ENCODE peak calls at places on chromosomes 11 and 22, in seven cellular contexts. S is GM12865; G is left ventricle myocardium inferior; H is GM20000; Y is thoracic aorta; C is AG09309; U is CD8-positive, alpha-beta T cell. V is an unnamed sample.
A peak's percentile ranks its signal among the peaks of the same experiment; 100 is the strongest.

GRCh38 chr22:38417252-38418060 is 37.5 kb downstream of the KCNJ4 start:
- DNase-seq in S (no peak), G (no peak), H (no peak), Y (no peak), C (no peak), U (no peak), V (no peak)

GRCh38 chr22:33386270-33386669 is 328.1 kb upstream of the SYN3 start:
- DNase-seq in S (peak; percentile 14), G (no peak), H (no peak), Y (no peak), C (no peak), U (no peak), V (no peak)

GRCh38 chr22:29216873-29217666 is 11.4 kb downstream of the EMID1 start:
- DNase-seq in S (peak; percentile 49), G (no peak), H (no peak), Y (no peak), C (peak; percentile 42), U (no peak), V (peak; percentile 45)

GRCh38 chr22:27995801-27996528 is 76.9 kb upstream of the PITPNB start:
- DNase-seq in S (no peak), G (no peak), H (no peak), Y (no peak), C (no peak), U (no peak), V (no peak)

GRCh38 chr11:72568861-72569260 is 105.4 kb downstream of the PDE2A start:
- DNase-seq in S (no peak), G (no peak), H (no peak), Y (no peak), C (no peak), U (no peak), V (no peak)

GRCh38 chr11:59556883-59557205 is 45.5 kb downstream of the OR4D9 start:
- DNase-seq in S (peak; percentile 69), G (no peak), H (no peak), Y (no peak), C (no peak), U (no peak), V (no peak)

GRCh38 chr11:60772666-60773065 is 12.5 kb upstream of the MS4A10 start:
- DNase-seq in S (no peak), G (no peak), H (no peak), Y (no peak), C (no peak), U (no peak), V (no peak)

GRCh38 chr22:37739000-37739399 is 42.2 kb downstream of the TRIOBP start:
- DNase-seq in S (no peak), G (peak; percentile 89), H (no peak), Y (no peak), C (no peak), U (no peak), V (no peak)

GRCh38 chr22:35037089-35037488 is 28.9 kb upstream of the ISX start:
- DNase-seq in S (peak; percentile 51), G (no peak), H (no peak), Y (no peak), C (no peak), U (no peak), V (no peak)

GRCh38 chr22:39913886-39914285 is 13.0 kb downstream of the GRAP2 start:
- DNase-seq in S (no peak), G (no peak), H (no peak), Y (no peak), C (no peak), U (no peak), V (no peak)

GRCh38 chr22:46922037-46922436 is 159.6 kb downstream of the TBC1D22A start:
- DNase-seq in S (no peak), G (no peak), H (no peak), Y (no peak), C (no peak), U (no peak), V (no peak)

GRCh38 chr11:126496576-126497403 is 141.3 kb downstream of the ST3GAL4 start:
- DNase-seq in S (no peak), G (no peak), H (no peak), Y (no peak), C (no peak), U (no peak), V (no peak)
- TF ChIP-seq CTCF in S (no peak), G (no peak), H (no peak), Y (no peak), C (no peak), U (no peak), V (no peak)

DNA sequence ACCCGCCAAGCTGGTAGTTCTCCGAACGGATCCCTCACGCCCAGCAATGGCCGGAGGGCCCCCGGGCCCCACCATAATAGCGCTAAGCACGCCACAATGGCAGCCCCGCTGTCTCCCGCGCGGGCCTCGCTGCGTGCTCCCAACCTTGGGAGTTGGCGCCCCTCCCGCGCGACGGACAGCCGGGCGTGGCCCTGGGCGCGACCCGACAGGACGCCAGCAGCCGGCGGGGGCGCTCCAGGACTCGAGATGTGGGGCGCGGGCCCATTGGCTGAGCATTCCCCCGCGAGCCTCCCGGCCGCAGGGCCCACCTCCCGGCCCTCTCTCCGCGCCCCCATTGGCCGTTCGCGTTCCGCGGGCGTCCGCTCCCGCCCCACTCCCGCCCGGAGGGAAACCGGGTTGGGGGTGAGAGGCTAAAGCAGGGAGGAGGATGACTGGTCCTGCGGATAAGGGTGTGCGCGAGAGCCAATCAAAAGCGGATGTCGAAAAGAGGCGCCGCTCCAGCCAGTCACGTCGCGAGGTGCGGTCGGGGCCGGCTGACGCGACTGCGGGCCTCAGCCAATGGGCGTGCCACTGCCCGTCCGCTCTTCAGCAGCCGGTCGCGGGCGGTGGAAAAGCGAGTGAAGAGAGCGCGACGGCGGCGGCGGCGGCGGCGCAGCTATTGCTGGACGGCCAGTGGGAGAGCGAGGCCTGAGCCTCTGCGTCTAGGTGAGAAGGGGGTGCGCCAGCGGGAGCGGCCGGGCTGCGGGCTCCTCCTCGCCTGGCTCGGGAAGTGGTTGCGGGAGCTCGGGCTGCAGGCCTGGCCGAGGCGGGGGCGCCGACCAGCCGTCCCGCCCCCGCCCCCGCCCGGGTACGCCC is at the start of gene FAR1:
- DNase-seq in S (peak; percentile 99), G (peak; percentile 97), H (peak; percentile 97), Y (peak; percentile 87), C (peak; percentile 96), U (peak; percentile 95), V (peak; percentile 96)
- TF ChIP-seq CTCF in S (peak; percentile 62), G (peak; percentile 76), H (peak; percentile 65), Y (peak; percentile 58), C (peak; percentile 36), U (peak; percentile 70), V (peak; percentile 85)

GRCh38 chr22:25382762-25383161 is 163.3 kb downstream of the CRYBB2 start:
- DNase-seq in S (no peak), G (no peak), H (no peak), Y (no peak), C (no peak), U (no peak), V (no peak)
- TF ChIP-seq CTCF in S (peak; percentile 17), G (peak; percentile 23), H (peak; percentile 10), Y (no peak), C (no peak), U (no peak), V (no peak)

DNA sequence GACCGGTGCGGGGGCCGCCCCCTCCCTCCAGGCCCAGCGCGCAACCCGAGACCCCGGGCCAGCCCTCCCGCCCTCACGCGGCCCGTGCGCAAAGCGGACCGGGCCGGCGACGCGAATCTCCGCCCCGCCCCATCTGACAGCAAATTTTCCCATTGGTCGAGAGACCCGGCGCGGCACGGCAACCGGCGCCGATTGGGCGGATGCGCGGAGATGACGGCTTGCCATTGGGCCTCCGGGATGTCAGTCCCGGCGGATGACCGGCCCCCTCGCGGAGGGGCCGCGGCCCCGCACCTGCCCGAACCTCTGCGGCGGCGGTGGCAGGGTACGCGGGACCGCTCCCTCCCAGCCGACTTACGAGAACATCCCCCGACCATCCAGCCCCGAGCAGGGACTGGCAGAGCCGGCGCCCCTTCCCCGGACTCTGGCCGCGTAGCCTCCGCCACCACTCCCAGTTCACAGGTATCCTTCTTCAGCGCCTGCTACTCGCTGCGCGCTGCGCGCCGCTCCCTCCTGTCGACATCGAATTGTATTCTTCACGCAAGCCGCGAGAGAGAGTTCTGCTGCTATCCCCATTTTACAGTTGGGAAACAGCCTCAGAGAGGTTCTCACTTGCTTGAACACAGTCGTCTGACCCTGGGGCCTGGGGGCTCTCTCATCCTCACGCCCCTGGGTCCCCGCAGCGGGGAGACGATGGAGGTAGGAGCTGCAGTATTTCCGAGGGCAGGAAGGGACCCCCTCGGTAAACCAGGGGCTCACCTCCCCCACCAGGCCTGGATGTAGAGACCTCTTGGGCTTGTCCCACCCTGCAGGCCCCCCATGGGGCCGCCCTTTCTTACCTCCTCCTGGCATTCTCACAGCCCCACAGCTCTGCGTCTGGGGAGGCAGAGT is at the start of gene ARVCF:
- DNase-seq in S (peak; percentile 94), G (peak; percentile 95), H (peak; percentile 100), Y (peak; percentile 36), C (peak; percentile 62), U (peak; percentile 89), V (peak; percentile 99)
- TF ChIP-seq CTCF in S (no peak), G (peak; percentile 53), H (no peak), Y (peak; percentile 33), C (no peak), U (no peak), V (no peak)

DNA sequence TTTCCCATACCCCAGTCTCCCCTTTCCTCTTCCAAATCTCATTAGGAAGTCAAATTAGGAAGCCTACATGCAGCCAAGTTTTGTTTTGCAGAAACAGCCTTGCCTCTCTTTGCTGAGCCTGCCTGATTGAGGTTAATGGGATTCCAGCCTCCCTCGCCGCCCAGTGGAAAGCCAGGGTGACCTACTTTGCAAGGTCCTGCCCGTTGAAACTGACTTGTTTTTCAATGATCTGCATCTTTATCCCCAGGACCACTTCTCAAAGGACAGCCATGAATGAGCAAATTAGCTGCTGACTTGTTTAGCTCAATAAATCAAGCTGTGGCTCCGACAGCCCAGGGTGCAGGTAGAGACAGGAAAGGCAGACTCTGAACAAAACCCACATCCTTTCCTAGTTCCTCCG is 110.4 kb downstream of the RRAS2 start:
- DNase-seq in S (peak; percentile 23), G (no peak), H (no peak), Y (no peak), C (no peak), U (no peak), V (no peak)
- TF ChIP-seq CTCF in S (no peak), G (no peak), H (no peak), Y (no peak), C (no peak), U (no peak), V (no peak)

DNA sequence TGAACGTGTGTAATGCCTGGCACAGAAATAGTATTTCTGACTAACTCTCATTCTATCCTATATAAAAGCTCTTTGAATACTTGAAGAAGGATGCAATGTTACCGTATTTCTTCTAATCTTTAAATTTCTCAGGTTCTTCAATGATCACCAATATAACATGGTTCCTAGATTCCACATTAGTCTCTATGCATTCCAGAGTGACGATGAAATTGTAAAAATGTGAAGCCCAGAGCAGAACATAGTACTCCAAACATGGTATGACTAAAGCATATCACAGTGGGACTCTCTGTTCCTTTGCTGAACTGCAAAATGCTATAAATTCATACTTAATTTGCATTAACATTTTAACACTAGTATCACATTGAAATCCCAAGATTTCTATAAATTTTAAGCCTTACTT is 877.6 kb upstream of the CHORDC1 start:
- DNase-seq in S (no peak), G (no peak), H (no peak), Y (no peak), C (no peak), U (no peak), V (no peak)
- TF ChIP-seq CTCF in S (no peak), G (no peak), H (no peak), Y (no peak), C (no peak), U (no peak), V (no peak)

V was measured in GM13976.